ENCODE peak calls at places on chromosome 15, in eight cellular contexts. U is KBM-7; L is Daoy; B is NAMALWA; V is amniotic epithelial cell; H is NCI-H748 treated with DMSO at 0.1 percent for 48 hours; Z is activated T-cell treated with anti-CD3 and anti-CD28 coated beads for 1 hour; R is stimulated activated CD4-positive, alpha-beta T cell treated with anti-CD3 and anti-CD28 coated beads, Interleukin-1b, Interleukin-23, amount 100 ng/mL, for 1 hour. P is an unnamed sample.

GRCh38 chr15:86115138-86115801 is 35.6 kb downstream of the AGBL1 start:
- DNase-seq in U (no peak), L (no peak), B (peak), V (no peak), H (no peak), Z (no peak), R (no peak), P (no peak)

GRCh38 chr15:89329329-89330084 is 5.1 kb downstream of the POLG start:
- DNase-seq in U (no peak), L (no peak), B (no peak), V (no peak), H (no peak), Z (no peak), R (no peak), P (no peak)

GRCh38 chr15:76147906-76148553 is 88.2 kb downstream of the TMEM266 start:
- DNase-seq in U (peak), L (peak), B (peak), V (peak), H (no peak), Z (peak), R (no peak), P (peak)

GRCh38 chr15:58572521-58572920 is 140.7 kb downstream of the LIPC start:
- DNase-seq in U (no peak), L (no peak), B (no peak), V (no peak), H (no peak), Z (no peak), R (no peak), P (no peak)

GRCh38 chr15:88769161-88769971 is 33.9 kb upstream of the ACAN start:
- DNase-seq in U (no peak), L (no peak), B (no peak), V (no peak), H (no peak), Z (no peak), R (no peak), P (no peak)

GRCh38 chr15:59260090-59260489 is 53.4 kb downstream of the LDHAL6B start:
- DNase-seq in U (no peak), L (no peak), B (no peak), V (no peak), H (no peak), Z (no peak), R (no peak), P (no peak)

GRCh38 chr15:64583519-64583918 is 123.1 kb downstream of the ZNF609 start:
- DNase-seq in U (no peak), L (no peak), B (no peak), V (no peak), H (no peak), Z (no peak), R (no peak), P (no peak)

GRCh38 chr15:91694829-91695205 is 158.7 kb upstream of the SLCO3A1 start:
- DNase-seq in U (no peak), L (peak), B (no peak), V (no peak), H (no peak), Z (no peak), R (no peak), P (no peak)

GRCh38 chr15:75532413-75533250 is 46.5 kb downstream of the PTPN9 start:
- DNase-seq in U (peak), L (peak), B (peak), V (peak), H (no peak), Z (no peak), R (no peak), P (peak)

GRCh38 chr15:63970723-63971426 is 75.4 kb downstream of the DAPK2 start:
- DNase-seq in U (no peak), L (no peak), B (no peak), V (no peak), H (no peak), Z (no peak), R (no peak), P (no peak)

GRCh38 chr15:91445701-91446100 is 345.6 kb downstream of the SV2B start:
- DNase-seq in U (no peak), L (peak), B (no peak), V (no peak), H (no peak), Z (no peak), R (no peak), P (no peak)

GRCh38 chr15:68730491-68731317 is 90.0 kb downstream of the ANP32A start:
- DNase-seq in U (peak), L (peak), B (peak), V (peak), H (no peak), Z (no peak), R (no peak), P (peak)

GRCh38 chr15:69380100-69380725 is 33.9 kb upstream of the KIF23 start:
- DNase-seq in U (peak), L (peak), B (no peak), V (peak), H (no peak), Z (no peak), R (no peak), P (peak)

GRCh38 chr15:48285329-48286214 is 45.7 kb upstream of the DUT start:
- DNase-seq in U (peak), L (peak), B (peak), V (peak), H (peak), Z (peak), R (no peak), P (peak)

GRCh38 chr15:72722071-72722696 is 36.2 kb downstream of the BBS4 start:
- DNase-seq in U (peak), L (peak), B (peak), V (peak), H (peak), Z (peak), R (peak), P (peak)

GRCh38 chr15:93126496-93127083 is 37.6 kb upstream of the RGMA start:
- DNase-seq in U (no peak), L (no peak), B (no peak), V (no peak), H (no peak), Z (no peak), R (no peak), P (no peak)

GRCh38 chr15:70627734-70628541 is 135.4 kb downstream of the UACA start:
- DNase-seq in U (peak), L (peak), B (no peak), V (peak), H (no peak), Z (no peak), R (no peak), P (peak)

GRCh38 chr15:70048196-70048565 is 49.5 kb downstream of the TLE3 start:
- DNase-seq in U (no peak), L (no peak), B (no peak), V (no peak), H (no peak), Z (no peak), R (no peak), P (no peak)

GRCh38 chr15:69810441-69811071 is 287.2 kb downstream of the TLE3 start:
- DNase-seq in U (no peak), L (no peak), B (no peak), V (no peak), H (no peak), Z (no peak), R (no peak), P (peak)

GRCh38 chr15:49313650-49314049 is 109.4 kb upstream of the FGF7 start:
- DNase-seq in U (no peak), L (no peak), B (no peak), V (peak), H (no peak), Z (no peak), R (no peak), P (no peak)

GRCh38 chr15:59953392-59953883 is 50.7 kb upstream of the FOXB1 start:
- DNase-seq in U (no peak), L (no peak), B (no peak), V (no peak), H (peak), Z (no peak), R (no peak), P (no peak)

GRCh38 chr15:31457161-31457560 is 130.5 kb downstream of the KLF13 start:
- DNase-seq in U (no peak), L (no peak), B (peak), V (no peak), H (no peak), Z (no peak), R (no peak), P (no peak)

P was measured in RPMI8226.